ENCODE peak calls at places on chromosomes 4 and X, in six cellular contexts. One of them, this sample, is unnamed.

GRCh38 chr4:54959656-54960055 is 165.7 kb downstream of the KDR start:
- DNase-seq in left ventricle myocardium inferior: no peak
- DNase-seq in CD4-positive, alpha-beta T cell: no peak
- DNase-seq in IMR-90: peak
- DNase-seq in adrenal gland: no peak
- DNase-seq in upper lobe of right lung: no peak
- DNase-seq in this sample: no peak

GRCh38 chrX:34563809-34564208 is 93.3 kb downstream of the TMEM47 start:
- DNase-seq in left ventricle myocardium inferior: no peak
- DNase-seq in CD4-positive, alpha-beta T cell: no peak
- DNase-seq in IMR-90: no peak
- DNase-seq in adrenal gland: no peak
- DNase-seq in upper lobe of right lung: no peak
- DNase-seq in this sample: no peak

GRCh38 chr4:1651609-1652008 is 32.5 kb downstream of the FAM53A start:
- DNase-seq in left ventricle myocardium inferior: no peak
- DNase-seq in CD4-positive, alpha-beta T cell: no peak
- DNase-seq in IMR-90: no peak
- DNase-seq in adrenal gland: no peak
- DNase-seq in upper lobe of right lung: no peak
- DNase-seq in this sample: no peak

GRCh38 chrX:11341274-11342256 is 48.4 kb downstream of the AMELX start:
- DNase-seq in left ventricle myocardium inferior: peak
- DNase-seq in CD4-positive, alpha-beta T cell: no peak
- DNase-seq in IMR-90: peak
- DNase-seq in adrenal gland: peak
- DNase-seq in upper lobe of right lung: peak
- DNase-seq in this sample: peak

GRCh38 chr4:5827108-5828004 is 65.5 kb downstream of the CRMP1 start:
- DNase-seq in left ventricle myocardium inferior: no peak
- DNase-seq in CD4-positive, alpha-beta T cell: no peak
- DNase-seq in IMR-90: peak
- DNase-seq in adrenal gland: no peak
- DNase-seq in upper lobe of right lung: no peak
- DNase-seq in this sample: no peak

GRCh38 chr4:106628616-106629606 is 260.3 kb upstream of the GIMD1 start:
- DNase-seq in left ventricle myocardium inferior: no peak
- DNase-seq in CD4-positive, alpha-beta T cell: no peak
- DNase-seq in IMR-90: no peak
- DNase-seq in adrenal gland: no peak
- DNase-seq in upper lobe of right lung: no peak
- DNase-seq in this sample: no peak

GRCh38 chr4:5365071-5366008 is 314.1 kb downstream of the STK32B start:
- DNase-seq in left ventricle myocardium inferior: no peak
- DNase-seq in CD4-positive, alpha-beta T cell: no peak
- DNase-seq in IMR-90: peak
- DNase-seq in adrenal gland: no peak
- DNase-seq in upper lobe of right lung: no peak
- DNase-seq in this sample: peak

GRCh38 chr4:3315566-3315965 is 22.7 kb downstream of the RGS12 start:
- DNase-seq in left ventricle myocardium inferior: no peak
- DNase-seq in CD4-positive, alpha-beta T cell: no peak
- DNase-seq in IMR-90: no peak
- DNase-seq in adrenal gland: peak
- DNase-seq in upper lobe of right lung: peak
- DNase-seq in this sample: no peak

GRCh38 chrX:139936259-139936658 is 3.4 kb upstream of the ATP11C start:
- DNase-seq in left ventricle myocardium inferior: no peak
- DNase-seq in CD4-positive, alpha-beta T cell: no peak
- DNase-seq in IMR-90: no peak
- DNase-seq in adrenal gland: no peak
- DNase-seq in upper lobe of right lung: no peak
- DNase-seq in this sample: no peak

GRCh38 chr4:188887905-188888304 is 748.7 kb downstream of the TRIML1 start:
- DNase-seq in left ventricle myocardium inferior: no peak
- DNase-seq in CD4-positive, alpha-beta T cell: no peak
- DNase-seq in IMR-90: no peak
- DNase-seq in adrenal gland: no peak
- DNase-seq in upper lobe of right lung: no peak
- DNase-seq in this sample: no peak

GRCh38 chr4:149896428-149896827 is 80.8 kb upstream of the IQCM start:
- DNase-seq in left ventricle myocardium inferior: peak
- DNase-seq in CD4-positive, alpha-beta T cell: no peak
- DNase-seq in IMR-90: peak
- DNase-seq in adrenal gland: no peak
- DNase-seq in upper lobe of right lung: no peak
- DNase-seq in this sample: peak

GRCh38 chr4:157300678-157301077 is 80.2 kb downstream of the GRIA2 start:
- DNase-seq in left ventricle myocardium inferior: no peak
- DNase-seq in CD4-positive, alpha-beta T cell: no peak
- DNase-seq in IMR-90: no peak
- DNase-seq in adrenal gland: peak
- DNase-seq in upper lobe of right lung: no peak
- DNase-seq in this sample: no peak

GRCh38 chr4:97910005-97910404 is 233.3 kb downstream of the STPG2 start:
- DNase-seq in left ventricle myocardium inferior: no peak
- DNase-seq in CD4-positive, alpha-beta T cell: no peak
- DNase-seq in IMR-90: no peak
- DNase-seq in adrenal gland: no peak
- DNase-seq in upper lobe of right lung: no peak
- DNase-seq in this sample: no peak

GRCh38 chrX:80751456-80751855 is 58.2 kb downstream of the BRWD3 start:
- DNase-seq in left ventricle myocardium inferior: no peak
- DNase-seq in CD4-positive, alpha-beta T cell: no peak
- DNase-seq in IMR-90: peak
- DNase-seq in adrenal gland: no peak
- DNase-seq in upper lobe of right lung: no peak
- DNase-seq in this sample: no peak
- TF ChIP-seq CTCF in left ventricle myocardium inferior: no peak
- TF ChIP-seq CTCF in CD4-positive, alpha-beta T cell: no peak
- TF ChIP-seq CTCF in IMR-90: no peak
- TF ChIP-seq CTCF in adrenal gland: no peak
- TF ChIP-seq CTCF in upper lobe of right lung: no peak
- TF ChIP-seq CTCF in this sample: no peak

DNA sequence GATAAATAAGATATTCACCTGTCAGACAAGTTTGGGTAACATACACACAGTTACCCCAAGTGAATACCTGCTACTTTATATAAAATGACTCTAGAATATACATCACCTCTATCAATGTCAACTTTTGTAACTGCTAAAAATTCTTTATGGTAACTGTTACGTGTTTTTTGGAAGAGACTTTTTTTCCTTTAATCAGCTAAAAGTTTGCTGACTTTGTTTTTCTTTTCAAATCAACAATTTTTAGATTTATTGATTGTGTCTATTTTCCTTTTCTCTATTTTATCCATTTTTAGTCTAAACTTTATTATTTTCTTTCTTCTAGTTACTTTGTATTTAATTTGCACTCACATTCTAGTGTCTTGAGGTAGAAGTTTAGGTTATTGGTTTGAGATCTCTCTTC is 1106.6 kb upstream of the LCORL start:
- DNase-seq in left ventricle myocardium inferior: no peak
- DNase-seq in CD4-positive, alpha-beta T cell: no peak
- DNase-seq in IMR-90: no peak
- DNase-seq in adrenal gland: no peak
- DNase-seq in upper lobe of right lung: no peak
- DNase-seq in this sample: no peak
- TF ChIP-seq CTCF in left ventricle myocardium inferior: no peak
- TF ChIP-seq CTCF in CD4-positive, alpha-beta T cell: no peak
- TF ChIP-seq CTCF in IMR-90: no peak
- TF ChIP-seq CTCF in adrenal gland: no peak
- TF ChIP-seq CTCF in upper lobe of right lung: no peak
- TF ChIP-seq CTCF in this sample: no peak

GRCh38 chr4:146175541-146176453 is at the start of gene LSM6:
- DNase-seq in left ventricle myocardium inferior: peak
- DNase-seq in CD4-positive, alpha-beta T cell: peak
- DNase-seq in IMR-90: peak
- DNase-seq in adrenal gland: peak
- DNase-seq in upper lobe of right lung: peak
- DNase-seq in this sample: peak
- TF ChIP-seq CTCF in left ventricle myocardium inferior: peak
- TF ChIP-seq CTCF in CD4-positive, alpha-beta T cell: no peak
- TF ChIP-seq CTCF in IMR-90: peak
- TF ChIP-seq CTCF in adrenal gland: peak
- TF ChIP-seq CTCF in upper lobe of right lung: no peak
- TF ChIP-seq CTCF in this sample: no peak

GRCh38 chr4:140367738-140368137 is 5.7 kb upstream of the SCOC start:
- DNase-seq in left ventricle myocardium inferior: no peak
- DNase-seq in CD4-positive, alpha-beta T cell: no peak
- DNase-seq in IMR-90: peak
- DNase-seq in adrenal gland: no peak
- DNase-seq in upper lobe of right lung: no peak
- DNase-seq in this sample: peak

GRCh38 chr4:140374130-140374477 is 658 bp downstream of the SCOC start:
- DNase-seq in left ventricle myocardium inferior: no peak
- DNase-seq in CD4-positive, alpha-beta T cell: no peak
- DNase-seq in IMR-90: no peak
- DNase-seq in adrenal gland: no peak
- DNase-seq in upper lobe of right lung: no peak
- DNase-seq in this sample: no peak

GRCh38 chr4:140373328-140374129 is at the start of gene SCOC:
- DNase-seq in left ventricle myocardium inferior: peak
- DNase-seq in CD4-positive, alpha-beta T cell: peak
- DNase-seq in IMR-90: peak
- DNase-seq in adrenal gland: peak
- DNase-seq in upper lobe of right lung: peak
- DNase-seq in this sample: peak

GRCh38 chr4:140368686-140369085 is 4.8 kb upstream of the SCOC start:
- DNase-seq in left ventricle myocardium inferior: no peak
- DNase-seq in CD4-positive, alpha-beta T cell: no peak
- DNase-seq in IMR-90: peak
- DNase-seq in adrenal gland: no peak
- DNase-seq in upper lobe of right lung: no peak
- DNase-seq in this sample: no peak

GRCh38 chr4:140372607-140373327 is 679 bp upstream of the SCOC start:
- DNase-seq in left ventricle myocardium inferior: no peak
- DNase-seq in CD4-positive, alpha-beta T cell: peak
- DNase-seq in IMR-90: peak
- DNase-seq in adrenal gland: peak
- DNase-seq in upper lobe of right lung: no peak
- DNase-seq in this sample: peak
- TF ChIP-seq CTCF in left ventricle myocardium inferior: peak
- TF ChIP-seq CTCF in CD4-positive, alpha-beta T cell: peak
- TF ChIP-seq CTCF in IMR-90: no peak
- TF ChIP-seq CTCF in adrenal gland: peak
- TF ChIP-seq CTCF in upper lobe of right lung: peak
- TF ChIP-seq CTCF in this sample: peak

DNA sequence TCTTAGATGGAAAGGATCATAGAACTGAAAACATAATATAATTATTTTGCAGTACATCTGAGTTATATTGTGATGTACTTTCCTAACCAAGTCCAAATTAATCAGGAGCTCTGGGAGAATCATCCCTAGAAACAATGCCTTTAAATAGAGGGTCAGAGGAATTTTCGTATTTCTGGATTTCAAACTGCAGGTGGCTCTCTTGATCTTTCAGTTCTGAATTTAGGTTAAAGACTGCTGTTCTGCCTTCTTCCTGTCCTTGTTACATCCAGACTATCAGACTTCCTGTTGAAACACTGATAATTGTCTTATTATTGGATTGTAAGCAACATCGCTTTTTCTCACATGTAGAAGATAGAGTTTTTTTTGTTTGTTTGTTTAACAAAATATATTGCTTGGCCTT is 142.7 kb downstream of the RPA4 start:
- DNase-seq in left ventricle myocardium inferior: no peak
- DNase-seq in CD4-positive, alpha-beta T cell: no peak
- DNase-seq in IMR-90: peak
- DNase-seq in adrenal gland: no peak
- DNase-seq in upper lobe of right lung: no peak
- DNase-seq in this sample: no peak
- TF ChIP-seq CTCF in left ventricle myocardium inferior: peak
- TF ChIP-seq CTCF in CD4-positive, alpha-beta T cell: no peak
- TF ChIP-seq CTCF in IMR-90: peak
- TF ChIP-seq CTCF in adrenal gland: peak
- TF ChIP-seq CTCF in upper lobe of right lung: no peak
- TF ChIP-seq CTCF in this sample: no peak